ENCODE peak calls at places on chromosomes 3 and 15, in ten cellular contexts. One of them, this sample, is unnamed. For H3K36me3, the result is how much of the 10 kb centered on the place peaks cover.

GRCh38 chr15:84731774-84732173 is 15.8 kb upstream of the SEC11A start:
- DNase-seq in tibial nerve: no peak
- DNase-seq in HCT116: no peak
- DNase-seq in esophagus squamous epithelium: no peak
- DNase-seq in H1: no peak
- DNase-seq in psoas muscle: no peak
- DNase-seq in pancreas: no peak
- DNase-seq in kidney epithelial cell: no peak
- DNase-seq in heart left ventricle: no peak
- DNase-seq in MM.1S: no peak
- DNase-seq in this sample: peak

GRCh38 chr15:91589360-91589759 is 264.1 kb upstream of the SLCO3A1 start:
- DNase-seq in tibial nerve: no peak
- DNase-seq in HCT116: no peak
- DNase-seq in esophagus squamous epithelium: no peak
- DNase-seq in H1: no peak
- DNase-seq in psoas muscle: no peak
- DNase-seq in pancreas: no peak
- DNase-seq in kidney epithelial cell: no peak
- DNase-seq in heart left ventricle: no peak
- DNase-seq in MM.1S: no peak
- DNase-seq in this sample: no peak

GRCh38 chr3:78204977-78205376 is 1165.1 kb downstream of the ROBO2 start:
- DNase-seq in tibial nerve: no peak
- DNase-seq in HCT116: no peak
- DNase-seq in esophagus squamous epithelium: no peak
- DNase-seq in H1: no peak
- DNase-seq in psoas muscle: no peak
- DNase-seq in pancreas: no peak
- DNase-seq in kidney epithelial cell: peak
- DNase-seq in heart left ventricle: no peak
- DNase-seq in MM.1S: no peak
- DNase-seq in this sample: peak

GRCh38 chr15:96356494-96357455 is 26.3 kb downstream of the NR2F2 start:
- DNase-seq in tibial nerve: peak
- DNase-seq in HCT116: peak
- DNase-seq in esophagus squamous epithelium: no peak
- DNase-seq in H1: peak
- DNase-seq in psoas muscle: peak
- DNase-seq in pancreas: peak
- DNase-seq in kidney epithelial cell: no peak
- DNase-seq in heart left ventricle: peak
- DNase-seq in MM.1S: peak
- DNase-seq in this sample: no peak

GRCh38 chr3:101836907-101837598 is 12.3 kb upstream of the NFKBIZ start:
- DNase-seq in tibial nerve: no peak
- DNase-seq in HCT116: no peak
- DNase-seq in esophagus squamous epithelium: no peak
- DNase-seq in H1: no peak
- DNase-seq in psoas muscle: no peak
- DNase-seq in pancreas: no peak
- DNase-seq in kidney epithelial cell: no peak
- DNase-seq in heart left ventricle: no peak
- DNase-seq in MM.1S: no peak
- DNase-seq in this sample: peak

GRCh38 chr3:19446687-19447086 is 298.4 kb downstream of the KCNH8 start:
- DNase-seq in tibial nerve: no peak
- DNase-seq in HCT116: no peak
- DNase-seq in esophagus squamous epithelium: no peak
- DNase-seq in H1: no peak
- DNase-seq in psoas muscle: no peak
- DNase-seq in pancreas: no peak
- DNase-seq in kidney epithelial cell: no peak
- DNase-seq in heart left ventricle: no peak
- DNase-seq in MM.1S: peak
- DNase-seq in this sample: no peak

GRCh38 chr3:152737021-152737908 is 97.7 kb upstream of the P2RY1 start:
- DNase-seq in tibial nerve: peak
- DNase-seq in HCT116: peak
- DNase-seq in esophagus squamous epithelium: no peak
- DNase-seq in H1: no peak
- DNase-seq in psoas muscle: no peak
- DNase-seq in pancreas: no peak
- DNase-seq in kidney epithelial cell: peak
- DNase-seq in heart left ventricle: peak
- DNase-seq in MM.1S: peak
- DNase-seq in this sample: no peak

GRCh38 chr15:68352401-68353062 is 75.0 kb downstream of the FEM1B start:
- DNase-seq in tibial nerve: peak
- DNase-seq in HCT116: peak
- DNase-seq in esophagus squamous epithelium: no peak
- DNase-seq in H1: no peak
- DNase-seq in psoas muscle: peak
- DNase-seq in pancreas: no peak
- DNase-seq in kidney epithelial cell: peak
- DNase-seq in heart left ventricle: peak
- DNase-seq in MM.1S: no peak
- DNase-seq in this sample: peak

GRCh38 chr3:194080913-194081800 is 54.8 kb upstream of the HES1 start:
- DNase-seq in tibial nerve: no peak
- DNase-seq in HCT116: no peak
- DNase-seq in esophagus squamous epithelium: no peak
- DNase-seq in H1: no peak
- DNase-seq in psoas muscle: no peak
- DNase-seq in pancreas: no peak
- DNase-seq in kidney epithelial cell: no peak
- DNase-seq in heart left ventricle: no peak
- DNase-seq in MM.1S: no peak
- DNase-seq in this sample: no peak

GRCh38 chr15:30023798-30024295 is 58.9 kb upstream of the GOLGA8J start:
- DNase-seq in tibial nerve: no peak
- DNase-seq in HCT116: no peak
- DNase-seq in esophagus squamous epithelium: no peak
- DNase-seq in H1: no peak
- DNase-seq in psoas muscle: no peak
- DNase-seq in pancreas: no peak
- DNase-seq in kidney epithelial cell: no peak
- DNase-seq in heart left ventricle: no peak
- DNase-seq in MM.1S: no peak
- DNase-seq in this sample: no peak

GRCh38 chr15:60651155-60651554 is 172.2 kb upstream of the ICE2 start:
- DNase-seq in tibial nerve: no peak
- DNase-seq in HCT116: no peak
- DNase-seq in esophagus squamous epithelium: no peak
- DNase-seq in H1: no peak
- DNase-seq in psoas muscle: no peak
- DNase-seq in pancreas: no peak
- DNase-seq in kidney epithelial cell: no peak
- DNase-seq in heart left ventricle: no peak
- DNase-seq in MM.1S: no peak
- DNase-seq in this sample: no peak

GRCh38 chr15:60648928-60649679 is 170.2 kb upstream of the ICE2 start:
- DNase-seq in tibial nerve: no peak
- DNase-seq in HCT116: no peak
- DNase-seq in esophagus squamous epithelium: no peak
- DNase-seq in H1: no peak
- DNase-seq in psoas muscle: no peak
- DNase-seq in pancreas: no peak
- DNase-seq in kidney epithelial cell: no peak
- DNase-seq in heart left ventricle: no peak
- DNase-seq in MM.1S: no peak
- DNase-seq in this sample: no peak

GRCh38 chr15:60652245-60652644 is 173.3 kb upstream of the ICE2 start:
- DNase-seq in tibial nerve: no peak
- DNase-seq in HCT116: no peak
- DNase-seq in esophagus squamous epithelium: no peak
- DNase-seq in H1: no peak
- DNase-seq in psoas muscle: no peak
- DNase-seq in pancreas: no peak
- DNase-seq in kidney epithelial cell: no peak
- DNase-seq in heart left ventricle: no peak
- DNase-seq in MM.1S: no peak
- DNase-seq in this sample: no peak

GRCh38 chr15:60651734-60652141 is 172.8 kb upstream of the ICE2 start:
- DNase-seq in tibial nerve: no peak
- DNase-seq in HCT116: no peak
- DNase-seq in esophagus squamous epithelium: no peak
- DNase-seq in H1: no peak
- DNase-seq in psoas muscle: no peak
- DNase-seq in pancreas: no peak
- DNase-seq in kidney epithelial cell: no peak
- DNase-seq in heart left ventricle: no peak
- DNase-seq in MM.1S: no peak
- DNase-seq in this sample: no peak

GRCh38 chr15:60649845-60650548 is 171.1 kb upstream of the ICE2 start:
- DNase-seq in tibial nerve: no peak
- DNase-seq in HCT116: no peak
- DNase-seq in esophagus squamous epithelium: no peak
- DNase-seq in H1: no peak
- DNase-seq in psoas muscle: no peak
- DNase-seq in pancreas: no peak
- DNase-seq in kidney epithelial cell: no peak
- DNase-seq in heart left ventricle: no peak
- DNase-seq in MM.1S: peak
- DNase-seq in this sample: no peak
- H3K4me3 ChIP-seq in tibial nerve: no peak
- H3K4me3 ChIP-seq in HCT116: no peak
- H3K4me3 ChIP-seq in esophagus squamous epithelium: no peak
- H3K4me3 ChIP-seq in H1: no peak
- H3K4me3 ChIP-seq in psoas muscle: peak
- H3K4me3 ChIP-seq in pancreas: no peak
- H3K4me3 ChIP-seq in kidney epithelial cell: no peak
- H3K4me3 ChIP-seq in heart left ventricle: no peak
- H3K4me3 ChIP-seq in MM.1S: peak
- H3K4me3 ChIP-seq in this sample: no peak

GRCh38 chr3:42191443-42191747 is 74.6 kb downstream of the CCK start:
- DNase-seq in tibial nerve: no peak
- DNase-seq in HCT116: no peak
- DNase-seq in esophagus squamous epithelium: no peak
- DNase-seq in H1: no peak
- DNase-seq in psoas muscle: no peak
- DNase-seq in pancreas: no peak
- DNase-seq in kidney epithelial cell: no peak
- DNase-seq in heart left ventricle: no peak
- DNase-seq in MM.1S: no peak
- DNase-seq in this sample: no peak
- TF ChIP-seq CTCF in tibial nerve: no peak
- TF ChIP-seq CTCF in HCT116: no peak
- TF ChIP-seq CTCF in esophagus squamous epithelium: peak
- TF ChIP-seq CTCF in H1: no peak
- TF ChIP-seq CTCF in psoas muscle: peak
- TF ChIP-seq CTCF in pancreas: no peak
- TF ChIP-seq CTCF in kidney epithelial cell: no peak
- TF ChIP-seq CTCF in heart left ventricle: no peak
- TF ChIP-seq CTCF in MM.1S: no peak
- TF ChIP-seq CTCF in this sample: no peak

GRCh38 chr3:186717039-186717457 is at the start of gene KNG1:
- DNase-seq in tibial nerve: no peak
- DNase-seq in HCT116: no peak
- DNase-seq in esophagus squamous epithelium: no peak
- DNase-seq in H1: no peak
- DNase-seq in psoas muscle: no peak
- DNase-seq in pancreas: no peak
- DNase-seq in kidney epithelial cell: no peak
- DNase-seq in heart left ventricle: no peak
- DNase-seq in MM.1S: no peak
- DNase-seq in this sample: no peak
- H3K36me3 ChIP-seq in tibial nerve: under half
- H3K36me3 ChIP-seq in HCT116: under half
- H3K36me3 ChIP-seq in esophagus squamous epithelium: under half
- H3K36me3 ChIP-seq in H1: under half
- H3K36me3 ChIP-seq in psoas muscle: under half
- H3K36me3 ChIP-seq in pancreas: under half
- H3K36me3 ChIP-seq in kidney epithelial cell: under half
- H3K36me3 ChIP-seq in heart left ventricle: under half
- H3K36me3 ChIP-seq in MM.1S: under half
- H3K36me3 ChIP-seq in this sample: under half

GRCh38 chr3:69014022-69014580 is 617 bp upstream of the EOGT start:
- DNase-seq in tibial nerve: no peak
- DNase-seq in HCT116: no peak
- DNase-seq in esophagus squamous epithelium: no peak
- DNase-seq in H1: no peak
- DNase-seq in psoas muscle: no peak
- DNase-seq in pancreas: no peak
- DNase-seq in kidney epithelial cell: no peak
- DNase-seq in heart left ventricle: no peak
- DNase-seq in MM.1S: no peak
- DNase-seq in this sample: no peak

GRCh38 chr3:69011331-69011730 is 2.2 kb downstream of the EOGT start:
- DNase-seq in tibial nerve: no peak
- DNase-seq in HCT116: no peak
- DNase-seq in esophagus squamous epithelium: no peak
- DNase-seq in H1: no peak
- DNase-seq in psoas muscle: no peak
- DNase-seq in pancreas: no peak
- DNase-seq in kidney epithelial cell: no peak
- DNase-seq in heart left ventricle: no peak
- DNase-seq in MM.1S: no peak
- DNase-seq in this sample: no peak

GRCh38 chr3:69013256-69014021 is at the start of gene EOGT:
- DNase-seq in tibial nerve: peak
- DNase-seq in HCT116: peak
- DNase-seq in esophagus squamous epithelium: no peak
- DNase-seq in H1: peak
- DNase-seq in psoas muscle: peak
- DNase-seq in pancreas: peak
- DNase-seq in kidney epithelial cell: peak
- DNase-seq in heart left ventricle: peak
- DNase-seq in MM.1S: peak
- DNase-seq in this sample: peak

GRCh38 chr3:69012836-69013255 is 638 bp downstream of the EOGT start:
- DNase-seq in tibial nerve: peak
- DNase-seq in HCT116: no peak
- DNase-seq in esophagus squamous epithelium: no peak
- DNase-seq in H1: peak
- DNase-seq in psoas muscle: peak
- DNase-seq in pancreas: peak
- DNase-seq in kidney epithelial cell: no peak
- DNase-seq in heart left ventricle: peak
- DNase-seq in MM.1S: peak
- DNase-seq in this sample: no peak

DNA sequence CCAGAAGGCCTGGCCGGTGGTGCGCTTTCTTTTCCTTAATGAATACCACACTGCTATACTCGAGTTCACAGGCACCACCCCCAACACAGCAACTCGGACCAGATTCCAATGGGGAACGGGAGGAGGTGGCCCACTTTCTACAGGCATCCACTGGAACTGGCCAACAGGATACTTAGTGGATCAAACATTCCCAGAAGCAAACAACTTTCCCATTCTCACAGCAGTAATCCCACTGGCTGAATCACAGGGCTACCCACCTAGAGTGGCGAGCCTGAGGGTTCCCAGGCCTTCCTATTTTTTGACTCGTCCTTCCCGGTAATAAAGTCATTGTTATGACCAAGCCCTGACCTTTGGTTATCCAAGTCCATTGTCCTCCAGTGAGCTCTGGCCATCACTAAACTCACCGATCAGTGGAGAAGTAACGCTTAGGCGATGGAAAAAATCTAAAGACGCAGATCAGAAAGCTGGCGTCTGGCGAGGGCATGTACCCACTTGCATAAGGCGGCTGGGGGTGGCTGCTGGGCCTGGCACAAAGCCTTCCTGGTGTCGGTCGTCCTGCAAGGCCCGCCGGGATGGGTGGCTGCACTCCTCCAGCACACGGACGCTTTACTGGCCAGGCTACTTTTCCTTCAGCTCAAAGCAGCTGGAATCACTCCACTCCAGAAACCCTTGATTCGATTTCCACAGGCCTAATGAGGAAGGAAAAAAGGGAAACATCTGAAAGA is 1.2 kb downstream of the EOGT start:
- DNase-seq in tibial nerve: no peak
- DNase-seq in HCT116: no peak
- DNase-seq in esophagus squamous epithelium: no peak
- DNase-seq in H1: no peak
- DNase-seq in psoas muscle: peak
- DNase-seq in pancreas: peak
- DNase-seq in kidney epithelial cell: no peak
- DNase-seq in heart left ventricle: peak
- DNase-seq in MM.1S: no peak
- DNase-seq in this sample: peak
- H3K4me3 ChIP-seq in tibial nerve: peak
- H3K4me3 ChIP-seq in HCT116: peak
- H3K4me3 ChIP-seq in esophagus squamous epithelium: peak
- H3K4me3 ChIP-seq in H1: peak
- H3K4me3 ChIP-seq in psoas muscle: peak
- H3K4me3 ChIP-seq in pancreas: peak
- H3K4me3 ChIP-seq in kidney epithelial cell: peak
- H3K4me3 ChIP-seq in heart left ventricle: peak
- H3K4me3 ChIP-seq in MM.1S: peak
- H3K4me3 ChIP-seq in this sample: peak

This sample was measured in BJ.